ENCODE peak calls at places on chromosomes 5 and 9, in seven cellular contexts. F, M, Z, Y, S, G and D are unnamed samples.
A peak's percentile ranks its signal among the peaks of the same experiment; 100 is the strongest.

GRCh38 chr5:24535646-24536045 is 109.1 kb downstream of the CDH10 start:
- DNase-seq in F (no peak), M (no peak), Z (no peak), Y (no peak), S (no peak), G (no peak), D (no peak)

GRCh38 chr5:107135391-107135790 is 535.3 kb downstream of the EFNA5 start:
- DNase-seq in F (no peak), M (no peak), Z (no peak), Y (no peak), S (no peak), G (no peak), D (no peak)

GRCh38 chr5:174098694-174099093 is 53.2 kb downstream of the NSG2 start:
- DNase-seq in F (no peak), M (no peak), Z (no peak), Y (no peak), S (no peak), G (no peak), D (no peak)

GRCh38 chr5:66642538-66642937 is 46.3 kb downstream of the MAST4 start:
- DNase-seq in F (no peak), M (no peak), Z (no peak), Y (no peak), S (no peak), G (no peak), D (no peak)

GRCh38 chr9:32431940-32432555 is 47.6 kb downstream of the ACO1 start:
- DNase-seq in F (no peak), M (peak; percentile 17), Z (peak; percentile 23), Y (no peak), S (no peak), G (peak; percentile 14), D (peak; percentile 38)

GRCh38 chr5:124276166-124276565 is 470.3 kb downstream of the ZNF608 start:
- DNase-seq in F (no peak), M (no peak), Z (no peak), Y (no peak), S (no peak), G (no peak), D (no peak)

GRCh38 chr5:56683281-56683680 is 132.1 kb upstream of the MAP3K1 start:
- DNase-seq in F (no peak), M (no peak), Z (no peak), Y (no peak), S (no peak), G (no peak), D (no peak)

GRCh38 chr5:10250804-10251276 is 760 bp downstream of the CCT5 start:
- DNase-seq in F (no peak), M (no peak), Z (no peak), Y (no peak), S (no peak), G (no peak), D (no peak)

GRCh38 chr9:114518120-114518519 is 12.8 kb upstream of the WHRN start:
- DNase-seq in F (no peak), M (no peak), Z (no peak), Y (no peak), S (no peak), G (no peak), D (no peak)

GRCh38 chr9:114515528-114515927 is 10.3 kb upstream of the WHRN start:
- DNase-seq in F (no peak), M (no peak), Z (no peak), Y (no peak), S (no peak), G (no peak), D (no peak)

GRCh38 chr9:114521846-114522245 is 16.6 kb upstream of the WHRN start:
- DNase-seq in F (no peak), M (no peak), Z (no peak), Y (no peak), S (no peak), G (no peak), D (no peak)

GRCh38 chr9:114516913-114517312 is 11.6 kb upstream of the WHRN start:
- DNase-seq in F (no peak), M (no peak), Z (no peak), Y (no peak), S (no peak), G (no peak), D (no peak)

GRCh38 chr9:114518599-114519022 is 13.3 kb upstream of the WHRN start:
- DNase-seq in F (no peak), M (no peak), Z (no peak), Y (no peak), S (no peak), G (no peak), D (no peak)
- H3K4me1 ChIP-seq in F (no peaks in the 10 kb centered on the region), M (peaks cover 4% of the 10 kb centered on the region), Z (no peaks in the 10 kb centered on the region), Y (no peaks in the 10 kb centered on the region), S (no peaks in the 10 kb centered on the region), G (peaks cover 5% of the 10 kb centered on the region), D (no peaks in the 10 kb centered on the region)

GRCh38 chr9:6757988-6758417 is 230 bp downstream of the KDM4C start:
- DNase-seq in F (no peak), M (no peak), Z (no peak), Y (no peak), S (no peak), G (no peak), D (no peak)

GRCh38 chr9:6757132-6757987 is at the start of gene KDM4C:
- DNase-seq in F (peak; percentile 98), M (peak; percentile 98), Z (peak; percentile 93), Y (peak; percentile 98), S (peak; percentile 88), G (peak; percentile 90), D (peak; percentile 95)

GRCh38 chr9:6758418-6759113 is 793 bp downstream of the KDM4C start:
- DNase-seq in F (peak; percentile 68), M (peak; percentile 50), Z (peak; percentile 32), Y (peak; percentile 76), S (peak; percentile 58), G (peak; percentile 58), D (peak; percentile 76)

GRCh38 chr9:6761306-6761705 is 3.5 kb downstream of the KDM4C start:
- DNase-seq in F (no peak), M (no peak), Z (no peak), Y (no peak), S (no peak), G (no peak), D (no peak)

DNA sequence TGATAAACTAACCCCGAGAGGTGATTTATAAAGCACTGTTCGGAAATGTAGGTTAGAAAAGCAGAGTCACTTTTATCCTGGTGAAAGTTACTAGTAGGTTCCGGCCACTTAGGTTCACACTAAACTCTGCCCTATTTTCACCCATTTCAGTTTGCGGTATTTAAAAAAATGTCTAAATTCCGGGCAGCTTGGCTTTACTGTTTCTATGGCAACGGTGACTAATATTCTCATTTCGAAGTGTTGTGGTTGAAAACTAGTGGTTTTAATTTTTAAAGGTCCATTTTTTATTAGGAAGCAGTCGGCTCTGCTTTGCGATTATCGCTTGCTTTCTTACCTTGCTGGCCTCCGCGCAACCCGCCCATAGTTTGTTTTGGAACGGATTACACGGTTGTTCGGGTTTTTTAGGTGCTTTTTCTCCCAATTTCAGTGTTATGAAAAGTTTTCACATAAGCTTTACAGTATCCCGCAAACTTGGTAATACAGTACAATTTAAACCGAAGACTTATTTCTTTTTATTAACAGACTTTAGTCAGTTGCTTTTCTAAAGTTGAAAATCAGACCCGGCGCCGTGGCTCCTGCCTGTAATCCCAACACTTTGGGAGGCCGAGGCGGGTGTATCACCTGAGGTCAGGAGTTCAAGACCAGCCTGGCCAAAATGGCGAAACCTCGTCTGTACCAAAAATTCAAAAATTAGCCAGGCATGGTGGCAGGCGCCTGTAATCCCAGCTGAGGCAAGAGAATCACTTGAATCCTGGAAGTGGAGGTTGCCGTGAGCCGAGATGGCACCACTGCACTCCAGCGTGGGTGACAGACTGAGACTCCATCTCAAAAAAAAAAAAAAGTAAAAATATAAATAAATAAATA is 1.6 kb downstream of the KDM4C start:
- DNase-seq in F (no peak), M (peak; percentile 38), Z (no peak), Y (no peak), S (peak; percentile 18), G (peak; percentile 20), D (peak; percentile 29)
- H3K4me1 ChIP-seq in F (no peaks in the 10 kb centered on the region), M (peaks cover 14% of the 10 kb centered on the region), Z (no peaks in the 10 kb centered on the region), Y (peaks cover 8% of the 10 kb centered on the region), S (peaks cover 11% of the 10 kb centered on the region), G (peaks cover 14% of the 10 kb centered on the region), D (peaks cover 5% of the 10 kb centered on the region)

GRCh38 chr5:80139573-80139972 is 104.4 kb downstream of the THBS4 start:
- DNase-seq in F (no peak), M (no peak), Z (no peak), Y (no peak), S (no peak), G (no peak), D (no peak)

GRCh38 chr5:80141147-80141671 is 106.1 kb downstream of the THBS4 start:
- DNase-seq in F (peak; percentile 88), M (no peak), Z (peak; percentile 89), Y (peak; percentile 79), S (no peak), G (no peak), D (peak; percentile 70)

GRCh38 chr5:80134879-80135278 is 99.7 kb downstream of the THBS4 start:
- DNase-seq in F (no peak), M (no peak), Z (no peak), Y (no peak), S (no peak), G (no peak), D (no peak)

GRCh38 chr5:80140496-80140895 is 105.3 kb downstream of the THBS4 start:
- DNase-seq in F (no peak), M (no peak), Z (no peak), Y (no peak), S (no peak), G (no peak), D (no peak)

DNA sequence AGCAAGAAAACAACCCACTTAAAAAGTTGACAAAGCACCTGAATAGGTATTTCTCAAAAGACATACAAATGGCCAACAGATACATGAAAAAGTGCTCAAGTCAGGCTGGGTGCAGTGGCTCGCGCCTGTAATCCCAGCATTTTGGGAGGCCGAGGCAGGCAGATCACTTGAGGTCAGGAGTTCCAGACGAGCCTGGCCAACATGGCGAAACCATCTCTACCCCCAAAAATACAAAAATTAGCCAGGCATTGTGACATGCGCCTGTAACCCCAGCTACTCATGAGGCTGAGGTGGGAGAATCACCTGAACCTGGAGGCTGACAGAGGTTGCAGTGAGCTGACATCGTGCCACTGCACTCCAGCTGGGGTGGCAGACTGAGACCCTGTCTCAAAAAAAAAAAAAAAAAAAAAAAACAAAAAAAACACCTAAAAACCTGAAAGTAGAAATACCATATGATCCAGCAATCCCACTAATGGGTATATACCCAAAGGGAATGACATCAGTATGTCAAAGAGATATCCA is 101.7 kb downstream of the THBS4 start:
- DNase-seq in F (no peak), M (no peak), Z (no peak), Y (no peak), S (no peak), G (no peak), D (no peak)
- H3K4me1 ChIP-seq in F (no peaks in the 10 kb centered on the region), M (no peaks in the 10 kb centered on the region), Z (no peaks in the 10 kb centered on the region), Y (peaks cover 32% of the 10 kb centered on the region), S (peaks cover 77% of the 10 kb centered on the region), G (peaks cover 97% of the 10 kb centered on the region), D (peaks cover 41% of the 10 kb centered on the region)

GRCh38 chr9:92973700-92974099 is 26.4 kb downstream of the FGD3 start:
- DNase-seq in F (no peak), M (no peak), Z (no peak), Y (peak; percentile 33), S (no peak), G (no peak), D (no peak)

GRCh38 chr9:92974161-92974661 is 26.9 kb downstream of the FGD3 start:
- DNase-seq in F (no peak), M (no peak), Z (no peak), Y (peak; percentile 70), S (no peak), G (no peak), D (no peak)

GRCh38 chr9:92974696-92975451 is 27.6 kb downstream of the FGD3 start:
- DNase-seq in F (no peak), M (no peak), Z (no peak), Y (peak; percentile 44), S (no peak), G (no peak), D (no peak)

GRCh38 chr9:92976436-92976835 is 29.1 kb downstream of the FGD3 start:
- DNase-seq in F (no peak), M (no peak), Z (no peak), Y (peak; percentile 53), S (no peak), G (no peak), D (no peak)

GRCh38 chr9:92975452-92975770 is 28.1 kb downstream of the FGD3 start:
- DNase-seq in F (no peak), M (no peak), Z (no peak), Y (peak; percentile 35), S (no peak), G (no peak), D (no peak)
- H3K4me1 ChIP-seq in F (no peaks in the 10 kb centered on the region), M (no peaks in the 10 kb centered on the region), Z (no peaks in the 10 kb centered on the region), Y (peaks cover 29% of the 10 kb centered on the region), S (peaks cover 76% of the 10 kb centered on the region), G (peaks cover 93% of the 10 kb centered on the region), D (no peaks in the 10 kb centered on the region)